ENCODE peak calls at places on chromosomes 6 and 20, in seven cellular contexts. One of them, this sample, is unnamed.

GRCh38 chr6:145277358-145278097 is 457.8 kb downstream of the EPM2A start:
- DNase-seq in C1 segment of cervical spinal cord: no peak
- DNase-seq in stimulated activated CD4-positive, alpha-beta T cell treated with anti-CD3 and anti-CD28 coated beads, Interleukin-1b, Interleukin-23, amount 100 ng/mL, for 1 hour: no peak
- DNase-seq in heart left ventricle: no peak
- DNase-seq in GM20000: no peak
- DNase-seq in stimulated activated CD8-positive, alpha-beta memory T cell treated with anti-CD3 and anti-CD28 coated beads, Interleukin-2, amount 100 ng/mL, for 48 hours: no peak
- DNase-seq in activated CD8-positive, alpha-beta T cell treated with anti-CD3 and anti-CD28 coated beads, Interleukin-2, amount 10 ng/mL, durations not matched to agents 7 days and 5 days: no peak
- DNase-seq in this sample: no peak

GRCh38 chr20:50304883-50305635 is 114.4 kb downstream of the CEBPB start:
- DNase-seq in C1 segment of cervical spinal cord: no peak
- DNase-seq in stimulated activated CD4-positive, alpha-beta T cell treated with anti-CD3 and anti-CD28 coated beads, Interleukin-1b, Interleukin-23, amount 100 ng/mL, for 1 hour: no peak
- DNase-seq in stimulated activated CD8-positive, alpha-beta memory T cell treated with anti-CD3 and anti-CD28 coated beads, Interleukin-2, amount 100 ng/mL, for 48 hours: no peak
- DNase-seq in GM20000: no peak
- DNase-seq in heart left ventricle: peak
- DNase-seq in activated CD8-positive, alpha-beta T cell treated with anti-CD3 and anti-CD28 coated beads, Interleukin-2, amount 10 ng/mL, durations not matched to agents 7 days and 5 days: no peak
- DNase-seq in this sample: no peak

GRCh38 chr6:72954736-72955135 is 270.6 kb downstream of the KHDC1L start:
- DNase-seq in heart left ventricle: no peak
- DNase-seq in activated CD8-positive, alpha-beta T cell treated with anti-CD3 and anti-CD28 coated beads, Interleukin-2, amount 10 ng/mL, durations not matched to agents 7 days and 5 days: no peak
- DNase-seq in stimulated activated CD4-positive, alpha-beta T cell treated with anti-CD3 and anti-CD28 coated beads, Interleukin-1b, Interleukin-23, amount 100 ng/mL, for 1 hour: no peak
- DNase-seq in GM20000: no peak
- DNase-seq in C1 segment of cervical spinal cord: no peak
- DNase-seq in stimulated activated CD8-positive, alpha-beta memory T cell treated with anti-CD3 and anti-CD28 coated beads, Interleukin-2, amount 100 ng/mL, for 48 hours: no peak
- DNase-seq in this sample: no peak

GRCh38 chr6:12208190-12208589 is 82.0 kb upstream of the EDN1 start:
- DNase-seq in stimulated activated CD8-positive, alpha-beta memory T cell treated with anti-CD3 and anti-CD28 coated beads, Interleukin-2, amount 100 ng/mL, for 48 hours: no peak
- DNase-seq in heart left ventricle: no peak
- DNase-seq in GM20000: no peak
- DNase-seq in stimulated activated CD4-positive, alpha-beta T cell treated with anti-CD3 and anti-CD28 coated beads, Interleukin-1b, Interleukin-23, amount 100 ng/mL, for 1 hour: no peak
- DNase-seq in activated CD8-positive, alpha-beta T cell treated with anti-CD3 and anti-CD28 coated beads, Interleukin-2, amount 10 ng/mL, durations not matched to agents 7 days and 5 days: no peak
- DNase-seq in C1 segment of cervical spinal cord: no peak
- DNase-seq in this sample: no peak

GRCh38 chr6:137659871-137660270 is 165.7 kb upstream of the OLIG3 start:
- DNase-seq in stimulated activated CD4-positive, alpha-beta T cell treated with anti-CD3 and anti-CD28 coated beads, Interleukin-1b, Interleukin-23, amount 100 ng/mL, for 1 hour: no peak
- DNase-seq in activated CD8-positive, alpha-beta T cell treated with anti-CD3 and anti-CD28 coated beads, Interleukin-2, amount 10 ng/mL, durations not matched to agents 7 days and 5 days: no peak
- DNase-seq in stimulated activated CD8-positive, alpha-beta memory T cell treated with anti-CD3 and anti-CD28 coated beads, Interleukin-2, amount 100 ng/mL, for 48 hours: no peak
- DNase-seq in heart left ventricle: no peak
- DNase-seq in C1 segment of cervical spinal cord: no peak
- DNase-seq in GM20000: no peak
- DNase-seq in this sample: no peak

GRCh38 chr20:17626217-17627007 is 55.6 kb downstream of the RRBP1 start:
- DNase-seq in C1 segment of cervical spinal cord: no peak
- DNase-seq in heart left ventricle: peak
- DNase-seq in activated CD8-positive, alpha-beta T cell treated with anti-CD3 and anti-CD28 coated beads, Interleukin-2, amount 10 ng/mL, durations not matched to agents 7 days and 5 days: no peak
- DNase-seq in stimulated activated CD8-positive, alpha-beta memory T cell treated with anti-CD3 and anti-CD28 coated beads, Interleukin-2, amount 100 ng/mL, for 48 hours: no peak
- DNase-seq in stimulated activated CD4-positive, alpha-beta T cell treated with anti-CD3 and anti-CD28 coated beads, Interleukin-1b, Interleukin-23, amount 100 ng/mL, for 1 hour: no peak
- DNase-seq in GM20000: no peak
- DNase-seq in this sample: no peak

GRCh38 chr6:18219611-18220010 is 44.7 kb downstream of the DEK start:
- DNase-seq in activated CD8-positive, alpha-beta T cell treated with anti-CD3 and anti-CD28 coated beads, Interleukin-2, amount 10 ng/mL, durations not matched to agents 7 days and 5 days: no peak
- DNase-seq in heart left ventricle: no peak
- DNase-seq in C1 segment of cervical spinal cord: no peak
- DNase-seq in GM20000: no peak
- DNase-seq in stimulated activated CD4-positive, alpha-beta T cell treated with anti-CD3 and anti-CD28 coated beads, Interleukin-1b, Interleukin-23, amount 100 ng/mL, for 1 hour: no peak
- DNase-seq in stimulated activated CD8-positive, alpha-beta memory T cell treated with anti-CD3 and anti-CD28 coated beads, Interleukin-2, amount 100 ng/mL, for 48 hours: no peak
- DNase-seq in this sample: no peak

GRCh38 chr6:137013738-137014602 is 30.8 kb downstream of the IL20RA start:
- DNase-seq in stimulated activated CD4-positive, alpha-beta T cell treated with anti-CD3 and anti-CD28 coated beads, Interleukin-1b, Interleukin-23, amount 100 ng/mL, for 1 hour: no peak
- DNase-seq in stimulated activated CD8-positive, alpha-beta memory T cell treated with anti-CD3 and anti-CD28 coated beads, Interleukin-2, amount 100 ng/mL, for 48 hours: no peak
- DNase-seq in heart left ventricle: no peak
- DNase-seq in activated CD8-positive, alpha-beta T cell treated with anti-CD3 and anti-CD28 coated beads, Interleukin-2, amount 10 ng/mL, durations not matched to agents 7 days and 5 days: no peak
- DNase-seq in C1 segment of cervical spinal cord: no peak
- DNase-seq in GM20000: no peak
- DNase-seq in this sample: peak

GRCh38 chr20:36384022-36384619 is 78.0 kb downstream of the DLGAP4 start:
- DNase-seq in heart left ventricle: no peak
- DNase-seq in GM20000: peak
- DNase-seq in C1 segment of cervical spinal cord: no peak
- DNase-seq in stimulated activated CD4-positive, alpha-beta T cell treated with anti-CD3 and anti-CD28 coated beads, Interleukin-1b, Interleukin-23, amount 100 ng/mL, for 1 hour: no peak
- DNase-seq in activated CD8-positive, alpha-beta T cell treated with anti-CD3 and anti-CD28 coated beads, Interleukin-2, amount 10 ng/mL, durations not matched to agents 7 days and 5 days: peak
- DNase-seq in stimulated activated CD8-positive, alpha-beta memory T cell treated with anti-CD3 and anti-CD28 coated beads, Interleukin-2, amount 100 ng/mL, for 48 hours: peak
- DNase-seq in this sample: no peak

GRCh38 chr6:306641-307061 is 14.4 kb downstream of the DUSP22 start:
- DNase-seq in activated CD8-positive, alpha-beta T cell treated with anti-CD3 and anti-CD28 coated beads, Interleukin-2, amount 10 ng/mL, durations not matched to agents 7 days and 5 days: no peak
- DNase-seq in heart left ventricle: no peak
- DNase-seq in GM20000: no peak
- DNase-seq in stimulated activated CD4-positive, alpha-beta T cell treated with anti-CD3 and anti-CD28 coated beads, Interleukin-1b, Interleukin-23, amount 100 ng/mL, for 1 hour: no peak
- DNase-seq in stimulated activated CD8-positive, alpha-beta memory T cell treated with anti-CD3 and anti-CD28 coated beads, Interleukin-2, amount 100 ng/mL, for 48 hours: no peak
- DNase-seq in C1 segment of cervical spinal cord: no peak
- DNase-seq in this sample: no peak